ENCODE peak calls at places on chromosomes 13 and 19, in six cellular contexts. F is A673; M is lower leg skin; U is left ventricle myocardium inferior; O is nephron progenitor cell; S is stimulated activated CD8-positive, alpha-beta memory T cell treated with anti-CD3 and anti-CD28 coated beads, Interleukin-2, amount 100 ng/mL, for 1 hour. A is an unnamed sample.

GRCh38 chr19:11578342-11579142 is 1.1 kb upstream of the ACP5 start:
- DNase-seq in F (no peak), O (peak; percentile 29), S (no peak), U (peak; percentile 42), M (peak; percentile 53), A (peak; percentile 41)

GRCh38 chr13:91347212-91347995 is at the start of gene MIR17HG:
- DNase-seq in M (peak; percentile 87), S (peak; percentile 68), O (peak; percentile 94), F (peak; percentile 95), U (peak; percentile 90), A (peak; percentile 96)

GRCh38 chr19:53696951-53697350 is 65.2 kb downstream of the DPRX start:
- DNase-seq in U (no peak), M (no peak), F (no peak), S (no peak), O (no peak), A (no peak)

GRCh38 chr13:40776681-40777165 is 5.7 kb upstream of the MRPS31 start:
- DNase-seq in O (no peak), U (no peak), S (peak; percentile 20), F (peak; percentile 50), M (no peak), A (no peak)

GRCh38 chr13:74153316-74153715 is 19.1 kb upstream of the KLF12 start:
- DNase-seq in O (no peak), S (no peak), F (no peak), M (no peak), U (no peak), A (no peak)

GRCh38 chr19:35973487-35973886 is 21.5 kb upstream of the SDHAF1 start:
- DNase-seq in M (no peak), S (no peak), F (no peak), U (no peak), O (no peak), A (no peak)

GRCh38 chr19:1412995-1413889 is 5.9 kb downstream of the DAZAP1 start:
- DNase-seq in O (no peak), F (no peak), S (no peak), U (no peak), M (no peak), A (no peak)

GRCh38 chr19:11233073-11233472 is 6.3 kb upstream of the ANGPTL8 start:
- DNase-seq in S (no peak), O (no peak), M (no peak), F (no peak), U (no peak), A (no peak)

GRCh38 chr19:34662919-34663318 is 14.0 kb downstream of the SCGB2B2 start:
- DNase-seq in U (no peak), M (no peak), O (no peak), F (peak; percentile 59), S (no peak), A (peak; percentile 70)

GRCh38 chr13:80665792-80666333 is 324.9 kb upstream of the SPRY2 start:
- DNase-seq in U (no peak), F (no peak), O (no peak), M (no peak), S (no peak), A (no peak)

GRCh38 chr13:50915562-50915961 is 6.0 kb downstream of the RNASEH2B start:
- DNase-seq in M (no peak), O (no peak), U (no peak), F (no peak), S (no peak), A (no peak)

GRCh38 chr13:90834700-90835099 is 512.8 kb upstream of the MIR17HG start:
- DNase-seq in M (no peak), F (no peak), S (no peak), U (no peak), O (no peak), A (no peak)

GRCh38 chr19:33864311-33864850 is 67.7 kb downstream of the KCTD15 start:
- DNase-seq in S (no peak), O (no peak), F (no peak), M (peak; percentile 43), U (no peak), A (no peak)

GRCh38 chr13:103067751-103068563 is 1.7 kb upstream of the SLC10A2 start:
- DNase-seq in F (peak; percentile 13), O (no peak), U (no peak), M (no peak), S (no peak), A (no peak)

GRCh38 chr19:11673608-11674041 is 65.1 kb downstream of the ZNF823 start:
- DNase-seq in M (peak; percentile 33), O (peak; percentile 47), F (peak; percentile 81), S (no peak), U (peak; percentile 66), A (peak; percentile 48)

GRCh38 chr19:8592231-8593009 is 15.2 kb upstream of the MYO1F start:
- DNase-seq in M (peak; percentile 96), O (peak; percentile 100), U (peak; percentile 95), S (peak; percentile 90), F (peak; percentile 99), A (peak; percentile 83)

GRCh38 chr13:95833713-95834112 is 156.8 kb downstream of the DNAJC3 start:
- DNase-seq in U (no peak), O (no peak), M (no peak), F (peak; percentile 11), S (no peak), A (no peak)

GRCh38 chr13:74129500-74130144 is 4.6 kb downstream of the KLF12 start:
- DNase-seq in U (peak; percentile 21), F (peak; percentile 81), S (no peak), O (no peak), M (no peak), A (no peak)

GRCh38 chr13:28583661-28584091 is 75.3 kb upstream of the POMP start:
- DNase-seq in S (no peak), F (no peak), U (no peak), M (no peak), O (no peak), A (no peak)

GRCh38 chr19:43784981-43785808 is 4.4 kb upstream of the KCNN4 start:
- DNase-seq in S (peak; percentile 15), O (peak; percentile 61), U (no peak), M (peak; percentile 60), F (peak; percentile 70), A (peak; percentile 79)

GRCh38 chr13:79246575-79246949 is 159.5 kb downstream of the RBM26 start:
- DNase-seq in F (peak; percentile 3), M (no peak), U (no peak), S (no peak), O (no peak), A (no peak)

GRCh38 chr19:18340990-18341868 is 831 bp downstream of the PGPEP1 start:
- DNase-seq in U (peak; percentile 48), O (peak; percentile 40), M (no peak), F (peak; percentile 64), S (peak; percentile 38), A (peak; percentile 47)

GRCh38 chr13:22517544-22517943 is 663.2 kb upstream of the SGCG start:
- DNase-seq in S (no peak), U (no peak), O (no peak), M (no peak), F (no peak), A (no peak)

GRCh38 chr13:21478881-21479808 is 20.0 kb upstream of the ZDHHC20 start:
- DNase-seq in F (peak; percentile 89), M (peak; percentile 61), S (no peak), O (peak; percentile 36), U (no peak), A (no peak)

GRCh38 chr13:40247845-40248244 is 418.6 kb downstream of the FOXO1 start:
- DNase-seq in U (no peak), S (no peak), F (no peak), O (no peak), M (no peak), A (no peak)

GRCh38 chr13:33873251-33873908 is 55.4 kb downstream of the RFC3 start:
- DNase-seq in U (no peak), M (no peak), O (no peak), F (no peak), S (no peak), A (no peak)

GRCh38 chr19:294819-295686 is 3.9 kb upstream of the PLPP2 start:
- DNase-seq in O (peak; percentile 75), S (no peak), M (no peak), U (no peak), F (peak; percentile 49), A (peak; percentile 89)

GRCh38 chr13:113063091-113063491 is 42.5 kb upstream of the F7 start:
- DNase-seq in F (no peak), U (no peak), O (no peak), S (no peak), M (no peak), A (no peak)

GRCh38 chr13:75345191-75345590 is 136.8 kb downstream of the TBC1D4 start:
- DNase-seq in O (no peak), M (no peak), U (no peak), F (no peak), S (no peak), A (no peak)

GRCh38 chr13:113448885-113449692 is 4.2 kb downstream of the ADPRHL1 start:
- DNase-seq in M (peak; percentile 53), O (no peak), S (peak; percentile 10), F (peak; percentile 97), U (no peak), A (peak; percentile 84)

GRCh38 chr13:86563308-86563707 is 764.1 kb upstream of the SLITRK6 start:
- DNase-seq in O (no peak), S (no peak), U (no peak), F (peak; percentile 26), M (no peak), A (no peak)

GRCh38 chr19:41902594-41902993 is 19.6 kb downstream of the ARHGEF1 start:
- DNase-seq in M (no peak), S (no peak), F (no peak), U (no peak), O (no peak), A (no peak)

GRCh38 chr13:44218501-44219240 is 155.0 kb upstream of the SERP2 start:
- DNase-seq in U (peak; percentile 76), S (no peak), F (no peak), O (no peak), M (peak; percentile 74), A (no peak)

GRCh38 chr19:21462540-21462939 is 42.9 kb upstream of the ZNF429 start:
- DNase-seq in U (no peak), S (no peak), M (no peak), O (no peak), F (no peak), A (no peak)